ENCODE peak calls at places on chromosome 21, in four cellular contexts. W is upper lobe of right lung; K is CD4-positive, alpha-beta T cell; Q is glutamatergic neuron. D is an unnamed sample.

GRCh38 chr21:33208534-33208933 is 21.2 kb upstream of the IFNAR2 start:
- DNase-seq in K (no peak), Q (no peak), W (no peak), D (no peak)

GRCh38 chr21:41328660-41329300 is 12.2 kb downstream of the FAM3B start:
- DNase-seq in Q (no peak), K (no peak), W (no peak), D (no peak)

GRCh38 chr21:46100426-46100825 is 2.5 kb downstream of the COL6A2 start:
- DNase-seq in K (no peak), W (no peak), Q (no peak), D (peak)

GRCh38 chr21:46622226-46622625 is 13.2 kb upstream of the PRMT2 start:
- DNase-seq in W (peak), Q (no peak), K (peak), D (no peak)

GRCh38 chr21:44405948-44406872 is 49.1 kb upstream of the LRRC3 start:
- DNase-seq in W (no peak), K (no peak), Q (no peak), D (peak)

GRCh38 chr21:33374874-33375644 is 28.2 kb upstream of the IFNGR2 start:
- DNase-seq in K (no peak), Q (no peak), W (no peak), D (no peak)

GRCh38 chr21:33078907-33079582 is 9.1 kb downstream of the OLIG1 start:
- DNase-seq in K (no peak), Q (no peak), W (no peak), D (peak)

GRCh38 chr21:44766014-44766817 is 35.4 kb downstream of the UBE2G2 start:
- DNase-seq in K (no peak), W (peak), Q (no peak), D (no peak)

GRCh38 chr21:34640858-34641257 is 25.9 kb upstream of the RCAN1 start:
- DNase-seq in K (no peak), Q (no peak), W (no peak), D (peak)

GRCh38 chr21:14734191-14734590 is 188.1 kb upstream of the SAMSN1 start:
- DNase-seq in K (no peak), Q (no peak), W (no peak), D (no peak)

GRCh38 chr21:10463156-10463555 is 58.2 kb upstream of the TPTE start:
- DNase-seq in W (no peak), K (no peak), Q (no peak), D (no peak)

GRCh38 chr21:34800797-34801518 is 132.2 kb downstream of the CLIC6 start:
- DNase-seq in W (no peak), K (no peak), Q (no peak), D (peak)

GRCh38 chr21:39319251-39319756 is 5.9 kb upstream of the BRWD1 start:
- DNase-seq in W (no peak), K (no peak), Q (no peak), D (no peak)

GRCh38 chr21:15051652-15052554 is 12.9 kb downstream of the NRIP1 start:
- DNase-seq in Q (no peak), W (no peak), K (no peak), D (peak)

GRCh38 chr21:24823247-24823646 is 784.0 kb downstream of the MRPL39 start:
- DNase-seq in W (no peak), Q (no peak), K (no peak), D (no peak)

GRCh38 chr21:44024895-44025353 is 12.8 kb downstream of the TRAPPC10 start:
- DNase-seq in K (no peak), Q (no peak), W (no peak), D (no peak)

GRCh38 chr21:46065215-46065992 is 32.5 kb upstream of the COL6A2 start:
- DNase-seq in K (no peak), W (peak), Q (no peak), D (peak)

GRCh38 chr21:28975401-28975800 is 17.3 kb downstream of the LTN1 start:
- DNase-seq in Q (no peak), W (no peak), K (no peak), D (peak)

GRCh38 chr21:24045775-24046215 is 1561.5 kb downstream of the MRPL39 start:
- DNase-seq in Q (peak), W (no peak), K (no peak), D (peak)

GRCh38 chr21:30434033-30434631 is 4.1 kb downstream of the KRTAP13-4 start:
- DNase-seq in W (no peak), K (no peak), Q (peak), D (no peak)

GRCh38 chr21:45093064-45093532 is 18.7 kb downstream of the ADARB1 start:
- DNase-seq in K (no peak), Q (no peak), W (no peak), D (no peak)

GRCh38 chr21:45478115-45478801 is 64.0 kb downstream of the SLC19A1 start:
- DNase-seq in K (peak), Q (peak), W (peak), D (peak)

GRCh38 chr21:39321424-39321823 is 8.0 kb upstream of the BRWD1 start:
- DNase-seq in Q (no peak), W (no peak), K (no peak), D (no peak)

GRCh38 chr21:35342440-35342839 is 293.3 kb upstream of the RUNX1 start:
- DNase-seq in W (no peak), K (no peak), Q (no peak), D (no peak)

GRCh38 chr21:32698286-32698685 is 29.5 kb downstream of the SYNJ1 start:
- DNase-seq in K (no peak), W (no peak), Q (no peak), D (no peak)

GRCh38 chr21:34881894-34882371 is 167.2 kb downstream of the RUNX1 start:
- DNase-seq in Q (no peak), W (no peak), K (no peak), D (peak)

GRCh38 chr21:45551816-45552695 is 9.8 kb upstream of the SLC19A1 start:
- DNase-seq in W (peak), Q (no peak), K (no peak), D (no peak)

GRCh38 chr21:44059710-44060109 is 47.5 kb upstream of the PWP2 start:
- DNase-seq in K (no peak), Q (no peak), W (no peak), D (no peak)

GRCh38 chr21:14712121-14712520 is 166.0 kb upstream of the SAMSN1 start:
- DNase-seq in K (no peak), W (no peak), Q (no peak), D (no peak)

GRCh38 chr21:34968414-34969333 is 80.4 kb downstream of the RUNX1 start:
- DNase-seq in W (no peak), Q (no peak), K (no peak), D (no peak)

GRCh38 chr21:43733529-43734071 is 14.7 kb downstream of the PDXK start:
- DNase-seq in W (peak), Q (no peak), K (no peak), D (peak)

GRCh38 chr21:44294391-44295162 is 5.3 kb upstream of the PFKL start:
- DNase-seq in W (no peak), K (no peak), Q (no peak), D (peak)

GRCh38 chr21:36175771-36176565 is 19.3 kb downstream of the DOP1B start:
- DNase-seq in W (no peak), K (no peak), Q (no peak), D (no peak)

GRCh38 chr21:33729631-33730030 is 87.3 kb downstream of the ITSN1 start:
- DNase-seq in K (no peak), W (no peak), Q (no peak), D (no peak)

GRCh38 chr21:46350571-46350970 is 26.6 kb downstream of the PCNT start:
- DNase-seq in K (no peak), Q (no peak), W (no peak), D (no peak)

GRCh38 chr21:38849776-38850175 is 44.0 kb downstream of the ETS2 start:
- DNase-seq in K (no peak), Q (no peak), W (no peak), D (no peak)

GRCh38 chr21:34812510-34813265 is 143.9 kb downstream of the CLIC6 start:
- DNase-seq in Q (no peak), K (no peak), W (no peak), D (peak)

GRCh38 chr21:41183575-41183974 is 15.6 kb downstream of the BACE2 start:
- DNase-seq in K (no peak), W (no peak), Q (no peak), D (no peak)

DNA sequence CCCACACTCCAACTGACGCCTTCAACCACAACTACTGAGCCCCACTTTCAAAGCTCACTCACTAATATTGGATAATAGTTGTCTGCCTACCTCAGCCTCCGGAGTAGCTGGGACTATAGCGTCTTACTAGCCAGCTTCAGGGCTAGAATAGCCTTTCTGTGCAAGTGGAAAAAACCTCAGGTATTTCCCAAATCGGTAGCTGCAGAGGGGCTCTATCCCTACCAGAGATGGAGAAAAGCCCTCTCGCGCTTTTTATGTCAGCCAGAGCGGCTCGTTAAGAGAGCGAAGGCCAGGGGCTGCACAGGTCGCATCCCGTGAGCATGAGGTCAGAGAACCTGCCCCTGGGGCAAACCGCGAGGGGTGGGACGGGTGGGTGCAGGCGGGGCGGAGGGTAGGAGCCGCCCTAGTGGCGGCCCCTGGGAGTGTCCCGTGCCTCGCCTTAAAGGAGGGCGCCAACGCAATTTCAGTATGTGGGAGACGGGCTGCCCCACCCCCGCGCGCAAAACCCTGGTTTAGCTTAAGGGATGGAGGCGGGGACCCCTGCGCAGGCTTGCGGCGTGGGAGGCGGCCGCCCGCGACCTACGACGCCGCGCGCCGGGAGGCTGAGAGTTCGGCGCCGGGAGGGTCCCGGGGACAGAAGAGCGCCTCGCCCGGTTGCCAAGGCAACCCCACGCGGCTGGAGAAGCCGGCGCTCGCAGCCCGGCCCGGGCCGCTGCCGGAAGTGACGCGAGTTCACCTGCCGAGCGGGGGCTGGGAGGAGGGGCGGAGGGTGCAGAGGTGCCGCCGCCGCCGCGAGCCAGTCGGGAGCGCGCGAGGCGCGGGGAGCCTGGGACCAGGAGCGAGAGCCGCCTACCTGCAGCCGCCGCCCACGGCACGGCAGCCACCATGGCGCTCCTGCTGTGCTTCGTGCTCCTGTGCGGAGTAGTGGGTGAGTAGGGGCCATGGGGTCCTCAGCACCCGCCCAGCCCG is at the start of gene CXADR:
- DNase-seq in Q (peak), W (peak), K (peak), D (no peak)
- TF ChIP-seq CTCF in Q (peak), W (peak), K (peak), D (peak)

DNA sequence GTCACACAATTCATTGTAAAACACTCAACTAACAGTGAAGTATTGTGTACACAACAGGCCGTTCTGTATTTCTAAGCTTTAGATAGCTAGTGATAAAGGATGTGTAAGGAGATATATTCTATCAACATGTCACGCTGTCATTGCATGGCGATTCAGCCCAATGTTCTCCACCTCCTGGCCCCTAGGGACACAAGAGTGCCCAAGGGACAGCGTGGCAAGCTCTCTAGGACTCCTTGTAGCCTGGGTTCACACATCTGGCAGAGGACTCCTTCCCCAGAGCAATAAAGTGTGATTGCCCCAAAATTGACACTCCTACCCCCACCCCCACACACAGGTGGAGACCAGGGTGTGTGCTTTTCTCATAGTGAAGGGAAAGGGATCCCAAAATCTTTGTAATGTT is 11.7 kb downstream of the TMPRSS3 start:
- DNase-seq in Q (peak), K (no peak), W (no peak), D (no peak)
- TF ChIP-seq CTCF in Q (no peak), K (no peak), W (no peak), D (no peak)

DNA sequence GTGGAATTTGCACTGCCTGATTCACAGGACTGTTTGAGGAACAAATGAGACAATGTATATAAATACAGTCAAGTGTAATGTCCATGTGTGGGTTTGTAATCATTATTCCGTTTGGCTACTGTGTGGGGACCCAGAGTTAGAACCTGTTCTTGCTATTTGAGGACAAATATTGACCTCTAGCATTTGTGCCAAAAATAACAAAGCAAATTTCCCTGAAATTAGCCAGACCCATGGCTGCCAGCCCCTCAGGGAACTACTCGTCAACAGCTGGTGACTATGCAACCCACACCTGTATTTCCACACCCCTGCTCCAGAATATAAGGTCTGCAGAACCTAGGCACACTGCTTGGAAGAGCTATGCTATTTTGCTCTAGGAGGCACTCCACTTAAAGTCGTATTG is 70.7 kb downstream of the KCNJ6 start:
- DNase-seq in Q (no peak), K (no peak), W (no peak), D (no peak)
- TF ChIP-seq CTCF in Q (no peak), K (no peak), W (no peak), D (no peak)

GRCh38 chr21:19507682-19508260 is 1104.2 kb upstream of the TMPRSS15 start:
- DNase-seq in K (no peak), W (no peak), Q (no peak), D (no peak)
- TF ChIP-seq CTCF in K (no peak), W (peak), Q (peak), D (peak)

GRCh38 chr21:27418338-27418737 is 451.4 kb upstream of the ADAMTS5 start:
- DNase-seq in Q (no peak), K (no peak), W (no peak), D (no peak)

GRCh38 chr21:27423073-27423472 is 456.2 kb upstream of the ADAMTS5 start:
- DNase-seq in W (no peak), Q (no peak), K (no peak), D (peak)

GRCh38 chr21:27421654-27422053 is 454.8 kb upstream of the ADAMTS5 start:
- DNase-seq in Q (no peak), W (no peak), K (no peak), D (no peak)

GRCh38 chr21:27422435-27422834 is 455.5 kb upstream of the ADAMTS5 start:
- DNase-seq in W (no peak), Q (no peak), K (no peak), D (peak)

GRCh38 chr21:27419153-27419552 is 452.3 kb upstream of the ADAMTS5 start:
- DNase-seq in Q (no peak), W (no peak), K (no peak), D (no peak)
- TF ChIP-seq CTCF in Q (no peak), W (no peak), K (no peak), D (no peak)

DNA sequence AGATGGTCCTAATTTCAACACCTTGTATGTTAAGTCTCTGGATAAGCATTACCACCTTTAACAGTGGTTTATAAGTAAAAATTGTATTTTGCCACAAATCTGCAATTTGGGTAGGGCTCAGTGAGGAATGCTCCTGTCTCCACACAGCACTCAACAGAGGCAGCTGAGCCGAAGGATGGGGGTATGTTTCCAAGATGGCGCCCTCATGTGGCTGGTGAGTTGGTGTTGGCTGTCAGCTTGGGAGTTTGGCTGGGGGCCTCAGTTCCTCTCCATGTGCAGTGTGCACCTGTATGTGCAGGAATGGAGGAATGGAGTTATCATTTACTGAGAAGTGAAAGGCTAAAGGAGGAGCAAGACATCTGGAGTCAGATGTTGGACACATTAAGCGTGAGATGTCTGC is 136.8 kb downstream of the GABPA start:
- DNase-seq in K (no peak), W (no peak), Q (no peak), D (no peak)
- TF ChIP-seq CTCF in K (no peak), W (no peak), Q (no peak), D (peak)

GRCh38 chr21:37220981-37221664 is 46.0 kb downstream of the VPS26C start:
- DNase-seq in K (peak), Q (peak), W (peak), D (peak)
- TF ChIP-seq CTCF in K (no peak), Q (no peak), W (peak), D (no peak)

D was measured in HFFc6.